ENCODE peak calls at places on chromosomes 13 and 19, in ten cellular contexts. B is heart left ventricle; M is AG04449; G is tibial nerve; F is heart right ventricle; U is iPS DF 6.9; S is cardiac fibroblast; V is effector memory CD4-positive, alpha-beta T cell; H is testis; X is breast epithelium. D is an unnamed sample.

GRCh38 chr19:39409207-39409885 is 2.7 kb downstream of the ZFP36 start:
- DNase-seq in X (peak), G (peak), F (peak), M (no peak), B (peak), S (no peak), H (peak), U (no peak), V (peak), D (peak)

GRCh38 chr13:51153527-51153926 is 42.5 kb upstream of the C13orf42 start:
- DNase-seq in X (no peak), V (no peak), U (no peak), B (no peak), G (no peak), F (no peak), H (no peak), M (no peak), S (no peak), D (no peak)

GRCh38 chr19:15443838-15444237 is 5.9 kb downstream of the WIZ start:
- DNase-seq in V (no peak), H (no peak), F (peak), B (peak), M (no peak), U (no peak), G (no peak), X (no peak), S (no peak), D (no peak)

GRCh38 chr19:12126707-12127106 is 13.4 kb downstream of the ZNF20 start:
- DNase-seq in U (no peak), B (no peak), X (no peak), S (peak), M (no peak), G (no peak), V (no peak), H (no peak), F (no peak), D (no peak)

GRCh38 chr19:14550201-14550754 is 20.9 kb downstream of the TECR start:
- DNase-seq in H (peak), F (no peak), S (no peak), U (no peak), M (no peak), V (no peak), G (no peak), X (peak), B (peak), D (peak)

GRCh38 chr13:109348514-109349340 is 437.7 kb downstream of the IRS2 start:
- DNase-seq in F (no peak), U (no peak), M (no peak), B (no peak), X (no peak), G (no peak), S (peak), V (no peak), H (no peak), D (no peak)

GRCh38 chr19:690203-690602 is 5.0 kb downstream of the PRSS57 start:
- DNase-seq in V (no peak), X (no peak), B (peak), H (no peak), G (no peak), F (peak), S (no peak), M (no peak), U (no peak), D (no peak)

GRCh38 chr19:3604227-3604986 is 2.3 kb downstream of the TBXA2R start:
- DNase-seq in V (no peak), S (no peak), U (no peak), M (no peak), F (no peak), B (no peak), G (no peak), X (no peak), H (no peak), D (no peak)

GRCh38 chr13:23680836-23681235 is 110.6 kb downstream of the TNFRSF19 start:
- DNase-seq in V (no peak), H (no peak), F (no peak), U (no peak), S (no peak), G (no peak), B (no peak), X (no peak), M (no peak), D (no peak)

GRCh38 chr19:34501339-34502320 is 20.1 kb downstream of the WTIP start:
- DNase-seq in U (peak), S (peak), X (peak), B (peak), H (peak), V (peak), F (peak), G (peak), M (peak), D (peak)

GRCh38 chr13:74258951-74259350 is 124.7 kb upstream of the KLF12 start:
- DNase-seq in F (no peak), S (no peak), U (no peak), G (no peak), X (no peak), B (no peak), H (no peak), M (no peak), V (no peak), D (no peak)

GRCh38 chr13:113442354-113442984 is 10.8 kb downstream of the ADPRHL1 start:
- DNase-seq in B (peak), X (peak), F (no peak), S (no peak), H (no peak), U (no peak), V (no peak), G (no peak), M (no peak), D (no peak)

GRCh38 chr19:46624958-46625661 is at the start of gene PTGIR:
- DNase-seq in B (peak), S (peak), V (no peak), G (peak), H (peak), M (no peak), X (no peak), F (peak), U (no peak), D (peak)
- H3K4me3 ChIP-seq in B (peak), S (peak), V (no peak), G (no peak), H (no peak), M (peak), X (peak), F (peak), U (no peak), D (peak)

GRCh38 chr19:17949956-17950309 is 17.0 kb upstream of the KCNN1 start:
- DNase-seq in M (no peak), V (no peak), G (no peak), F (no peak), S (no peak), B (no peak), X (no peak), U (no peak), H (no peak), D (no peak)

GRCh38 chr19:17947815-17948473 is 15.1 kb downstream of the CCDC124 start:
- DNase-seq in B (peak), V (peak), H (peak), X (peak), S (peak), F (peak), M (no peak), G (peak), U (no peak), D (peak)

GRCh38 chr19:17948474-17948966 is 15.7 kb downstream of the CCDC124 start:
- DNase-seq in U (no peak), X (no peak), V (no peak), G (no peak), F (peak), H (no peak), S (no peak), M (no peak), B (no peak), D (no peak)

GRCh38 chr19:17950310-17951150 is 16.4 kb upstream of the KCNN1 start:
- DNase-seq in B (no peak), H (no peak), U (no peak), V (peak), F (no peak), M (no peak), S (no peak), G (no peak), X (no peak), D (no peak)

DNA sequence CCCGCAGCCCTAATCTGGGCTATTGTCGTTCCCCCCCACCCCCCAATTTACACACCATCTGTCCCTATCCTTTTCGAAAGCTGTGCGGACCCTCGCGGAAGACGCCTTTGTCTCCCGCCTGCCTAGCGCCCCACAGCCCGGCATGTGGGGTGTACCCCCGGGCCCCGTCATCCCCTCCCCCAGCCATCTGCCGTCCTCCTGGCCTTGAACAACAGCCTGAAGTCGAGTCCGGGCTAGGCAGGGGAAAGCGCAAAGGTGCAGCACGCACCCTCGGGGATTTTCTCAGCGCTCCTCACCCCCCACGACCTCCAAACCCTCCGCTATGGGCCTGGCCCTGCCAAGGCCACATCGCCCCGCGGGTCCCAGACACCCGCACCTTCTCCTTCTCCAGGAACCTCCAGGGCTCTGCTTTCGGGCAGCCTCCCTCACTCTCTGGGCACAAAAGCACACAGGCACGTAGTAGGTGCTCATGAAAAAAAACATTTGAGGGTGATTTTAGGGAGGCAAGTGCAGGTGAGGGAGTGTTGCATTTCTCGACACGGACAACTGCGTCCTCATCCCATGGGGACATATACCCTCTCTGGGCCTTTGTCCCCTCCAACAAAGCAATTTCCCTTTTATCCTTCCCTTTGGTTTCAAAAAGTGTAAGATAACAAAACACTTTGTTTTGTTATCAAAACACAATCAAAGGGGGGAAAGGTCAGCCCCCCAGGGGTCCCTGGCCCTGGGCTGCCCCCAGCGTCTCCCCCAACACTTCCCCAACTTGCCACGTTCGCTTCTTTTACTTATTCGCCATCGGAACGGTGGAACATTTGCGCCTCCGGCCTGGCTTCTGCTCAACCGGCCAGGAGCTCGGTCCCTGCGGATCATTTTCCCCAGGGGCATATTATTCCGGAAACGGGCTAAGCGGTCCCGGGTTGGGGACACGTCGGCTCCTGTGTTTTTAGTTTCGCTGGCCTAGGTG is 16.4 kb downstream of the CCDC124 start:
- DNase-seq in V (no peak), H (no peak), F (no peak), U (no peak), S (no peak), M (no peak), B (no peak), G (no peak), X (no peak), D (no peak)
- H3K4me3 ChIP-seq in V (peak), H (peak), F (peak), U (peak), S (no peak), M (no peak), B (no peak), G (no peak), X (peak), D (no peak)

GRCh38 chr19:55255618-55256423 is 3.0 kb downstream of the PPP6R1 start:
- DNase-seq in X (no peak), U (no peak), B (no peak), F (no peak), M (no peak), H (no peak), G (no peak), V (no peak), S (no peak), D (peak)
- H3K4me3 ChIP-seq in X (peak), U (no peak), B (no peak), F (no peak), M (peak), H (no peak), G (no peak), V (peak), S (no peak), D (no peak)

GRCh38 chr19:53332484-53332883 is 1.1 kb upstream of the ZNF845 start:
- DNase-seq in F (no peak), M (no peak), H (no peak), V (no peak), U (no peak), X (no peak), S (no peak), G (no peak), B (no peak), D (no peak)

GRCh38 chr19:53333071-53333465 is 481 bp upstream of the ZNF845 start:
- DNase-seq in X (no peak), H (peak), G (peak), U (no peak), F (peak), M (no peak), S (no peak), B (peak), V (no peak), D (peak)

GRCh38 chr19:53333466-53334449 is at the start of gene ZNF845:
- DNase-seq in S (peak), X (peak), M (peak), V (peak), U (peak), H (peak), B (peak), F (peak), G (peak), D (peak)

GRCh38 chr19:53328967-53329366 is 4.6 kb upstream of the ZNF845 start:
- DNase-seq in M (no peak), U (no peak), V (no peak), X (no peak), G (no peak), H (peak), B (peak), F (peak), S (peak), D (no peak)
- H3K4me3 ChIP-seq in M (no peak), U (no peak), V (peak), X (peak), G (no peak), H (peak), B (peak), F (peak), S (no peak), D (no peak)